ENCODE peak calls at places on chromosomes 5 and 9, in ten cellular contexts. N is astrocyte; L is lower leg skin; J is effector memory CD4-positive, alpha-beta T cell; K is DND-41; X is psoas muscle; B is RWPE2; A is AG10803; P is BJ; I is uterus. F is an unnamed sample.

GRCh38 chr9:14910178-14910805 is at the start of gene FREM1:
- DNase-seq in N (no peak), L (peak), J (no peak), K (no peak), X (peak), B (no peak), A (no peak), P (no peak), I (peak), F (peak)

GRCh38 chr5:179054876-179055275 is 5.3 kb upstream of the ZNF354C start:
- DNase-seq in N (no peak), L (no peak), J (no peak), K (no peak), X (no peak), B (no peak), A (no peak), P (no peak), I (no peak), F (no peak)

GRCh38 chr5:40405230-40405629 is 274.5 kb upstream of the PTGER4 start:
- DNase-seq in N (no peak), L (no peak), J (no peak), K (no peak), X (no peak), B (no peak), A (peak), P (no peak), I (no peak), F (no peak)

GRCh38 chr9:130053504-130054427 is at the start of gene GPR107:
- DNase-seq in N (peak), L (peak), J (peak), K (peak), X (peak), B (no peak), A (peak), P (no peak), I (peak), F (peak)

GRCh38 chr5:20538341-20538740 is 550.3 kb upstream of the CDH18 start:
- DNase-seq in N (peak), L (no peak), J (no peak), K (no peak), X (no peak), B (no peak), A (no peak), P (no peak), I (no peak), F (no peak)

GRCh38 chr9:125850763-125851162 is 103.6 kb downstream of the PBX3 start:
- DNase-seq in N (no peak), L (no peak), J (no peak), K (no peak), X (no peak), B (no peak), A (peak), P (no peak), I (no peak), F (no peak)

GRCh38 chr9:138057726-138058125 is 180.1 kb downstream of the CACNA1B start:
- DNase-seq in N (no peak), L (peak), J (no peak), K (no peak), X (no peak), B (no peak), A (no peak), P (no peak), I (no peak), F (no peak)

GRCh38 chr5:173832386-173832785 is 55.8 kb upstream of the CPEB4 start:
- DNase-seq in N (no peak), L (no peak), J (no peak), K (no peak), X (no peak), B (no peak), A (no peak), P (no peak), I (no peak), F (no peak)

GRCh38 chr5:5483880-5484595 is 61.6 kb downstream of the ICE1 start:
- DNase-seq in N (peak), L (no peak), J (no peak), K (no peak), X (no peak), B (no peak), A (peak), P (no peak), I (no peak), F (no peak)

GRCh38 chr9:116081437-116082110 is 72.0 kb upstream of the PAPPA start:
- DNase-seq in N (no peak), L (no peak), J (no peak), K (no peak), X (no peak), B (no peak), A (peak), P (no peak), I (no peak), F (no peak)

GRCh38 chr9:124342402-124342945 is 72.8 kb downstream of the PSMB7 start:
- DNase-seq in N (no peak), L (no peak), J (no peak), K (no peak), X (peak), B (no peak), A (no peak), P (peak), I (no peak), F (no peak)

GRCh38 chr9:124344291-124345050 is 70.8 kb downstream of the PSMB7 start:
- DNase-seq in N (no peak), L (no peak), J (no peak), K (no peak), X (peak), B (no peak), A (no peak), P (no peak), I (no peak), F (no peak)

GRCh38 chr9:124343533-124344290 is 71.5 kb downstream of the PSMB7 start:
- DNase-seq in N (no peak), L (no peak), J (no peak), K (no peak), X (peak), B (no peak), A (no peak), P (no peak), I (no peak), F (no peak)

GRCh38 chr9:124341455-124342170 is 73.6 kb downstream of the PSMB7 start:
- DNase-seq in N (no peak), L (no peak), J (no peak), K (no peak), X (peak), B (no peak), A (no peak), P (no peak), I (no peak), F (no peak)

GRCh38 chr9:124342946-124343485 is 72.2 kb downstream of the PSMB7 start:
- DNase-seq in N (peak), L (peak), J (no peak), K (no peak), X (peak), B (no peak), A (peak), P (peak), I (peak), F (peak)
- H3K4me3 ChIP-seq in N (no peak), L (no peak), J (no peak), K (no peak), X (peak), B (no peak), A (no peak), P (no peak), I (no peak), F (no peak)

GRCh38 chr5:122182491-122182921 is 53.2 kb downstream of the ZNF474 start:
- DNase-seq in N (peak), L (peak), J (no peak), K (no peak), X (no peak), B (peak), A (peak), P (no peak), I (peak), F (peak)
- H3K4me3 ChIP-seq in N (peak), L (no peak), J (no peak), K (no peak), X (no peak), B (no peak), A (peak), P (no peak), I (no peak), F (no peak)

GRCh38 chr5:148193202-148193601 is 9.6 kb upstream of the SPINK6 start:
- DNase-seq in N (no peak), L (no peak), J (no peak), K (no peak), X (no peak), B (no peak), A (no peak), P (no peak), I (no peak), F (no peak)
- H3K4me3 ChIP-seq in N (no peak), L (no peak), J (no peak), K (no peak), X (no peak), B (no peak), A (no peak), P (no peak), I (no peak), F (no peak)

GRCh38 chr5:172455087-172455381 is 709 bp upstream of the SH3PXD2B start:
- DNase-seq in N (no peak), L (no peak), J (no peak), K (no peak), X (no peak), B (peak), A (no peak), P (no peak), I (no peak), F (no peak)
- H3K4me3 ChIP-seq in N (no peak), L (no peak), J (no peak), K (no peak), X (peak), B (peak), A (peak), P (peak), I (peak), F (no peak)

GRCh38 chr5:123538670-123539459 is 26.9 kb downstream of the CSNK1G3 start:
- DNase-seq in N (peak), L (no peak), J (no peak), K (no peak), X (no peak), B (no peak), A (peak), P (no peak), I (no peak), F (no peak)

GRCh38 chr5:123537256-123537655 is 25.3 kb downstream of the CSNK1G3 start:
- DNase-seq in N (no peak), L (no peak), J (no peak), K (no peak), X (no peak), B (no peak), A (no peak), P (no peak), I (no peak), F (no peak)

GRCh38 chr5:123543438-123543837 is 31.5 kb downstream of the CSNK1G3 start:
- DNase-seq in N (no peak), L (no peak), J (no peak), K (no peak), X (no peak), B (no peak), A (no peak), P (no peak), I (no peak), F (no peak)

GRCh38 chr5:123537845-123538244 is 25.9 kb downstream of the CSNK1G3 start:
- DNase-seq in N (no peak), L (no peak), J (no peak), K (no peak), X (no peak), B (no peak), A (no peak), P (no peak), I (no peak), F (no peak)

DNA sequence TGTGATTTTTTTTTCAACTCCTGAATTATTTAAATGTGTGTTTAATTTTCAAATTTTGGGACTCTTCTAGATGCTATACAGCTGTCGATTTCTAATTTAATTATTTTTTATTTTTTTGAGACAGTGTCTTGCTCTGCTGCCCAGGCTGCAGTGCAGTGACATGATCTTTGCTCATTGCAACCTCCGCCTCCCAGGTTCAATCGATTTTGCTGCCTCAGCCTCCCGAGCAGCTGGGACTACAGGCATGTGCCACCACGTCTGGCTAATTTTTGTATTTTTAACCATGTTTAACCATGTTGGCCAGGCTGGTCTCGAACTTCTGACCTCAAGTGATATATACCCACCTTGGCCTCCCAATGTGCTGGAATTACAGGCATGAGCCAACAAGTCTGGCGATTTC is 28.6 kb downstream of the CSNK1G3 start:
- DNase-seq in N (no peak), L (no peak), J (no peak), K (no peak), X (no peak), B (no peak), A (no peak), P (no peak), I (no peak), F (no peak)
- H3K4me3 ChIP-seq in N (no peak), L (no peak), J (no peak), K (no peak), X (no peak), B (no peak), A (no peak), P (no peak), I (no peak), F (no peak)

DNA sequence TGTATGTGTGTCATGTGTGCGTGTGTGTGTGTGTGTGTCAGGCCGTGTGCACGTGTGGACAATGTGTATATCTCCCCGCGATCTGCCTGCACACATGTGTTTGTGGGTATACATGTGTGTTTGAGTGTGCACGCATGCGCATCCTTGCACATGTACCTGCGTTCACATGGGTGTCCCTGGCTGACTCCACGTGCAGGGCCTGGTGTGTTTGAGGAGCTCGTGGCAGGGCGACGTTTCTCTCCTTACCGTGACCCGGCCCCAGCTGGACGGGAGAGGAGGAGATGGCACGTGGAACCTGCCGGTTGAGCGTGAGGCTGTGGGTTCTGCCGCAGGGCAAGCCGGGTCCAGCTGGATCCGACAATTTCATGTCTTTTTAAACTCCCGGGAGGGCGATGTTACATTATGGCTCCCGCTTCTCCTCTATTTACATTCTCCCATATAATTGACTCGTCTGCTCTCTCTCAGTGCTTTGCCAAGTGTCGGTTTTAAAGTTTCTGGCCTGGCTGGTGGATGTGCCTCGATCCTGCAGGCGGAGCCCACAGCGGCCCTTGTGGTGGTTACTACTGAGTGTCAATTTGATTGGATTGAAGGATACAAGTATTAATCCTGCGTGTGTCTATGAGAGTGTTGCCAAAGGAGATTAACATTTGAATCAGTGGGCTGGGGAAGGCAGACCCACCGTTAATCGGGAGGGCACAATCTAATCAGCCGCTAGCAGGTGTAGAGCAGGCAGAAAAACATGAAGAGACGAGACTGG is 5.9 kb downstream of the COL5A1 start:
- DNase-seq in N (no peak), L (no peak), J (no peak), K (no peak), X (peak), B (no peak), A (no peak), P (no peak), I (peak), F (no peak)
- H3K4me3 ChIP-seq in N (no peak), L (no peak), J (no peak), K (no peak), X (no peak), B (no peak), A (peak), P (peak), I (no peak), F (no peak)

GRCh38 chr9:6054280-6055099 is 39.1 kb upstream of the RANBP6 start:
- DNase-seq in N (peak), L (no peak), J (peak), K (peak), X (no peak), B (no peak), A (peak), P (peak), I (peak), F (peak)
- H3K4me3 ChIP-seq in N (no peak), L (no peak), J (no peak), K (no peak), X (no peak), B (no peak), A (no peak), P (no peak), I (no peak), F (no peak)

GRCh38 chr9:99134893-99135341 is 30.0 kb downstream of the TGFBR1 start:
- DNase-seq in N (peak), L (no peak), J (no peak), K (peak), X (no peak), B (no peak), A (peak), P (peak), I (no peak), F (no peak)
- H3K4me3 ChIP-seq in N (no peak), L (no peak), J (peak), K (no peak), X (no peak), B (no peak), A (no peak), P (no peak), I (no peak), F (no peak)

F was measured in heart right ventricle.